ENCODE peak calls at places on chromosomes 12 and 14, in seven cellular contexts. One of them, this sample, is unnamed.

GRCh38 chr12:78490841-78491240 is 373.7 kb upstream of the SYT1 start:
- DNase-seq in IMR-90: peak; percentile 1
- DNase-seq in neural progenitor cell: no peak
- DNase-seq in OCI-LY7: no peak
- DNase-seq in hepatocyte: no peak
- DNase-seq in astrocyte: peak; percentile 74
- DNase-seq in lower lobe of right lung: no peak
- DNase-seq in this sample: no peak

GRCh38 chr14:74442757-74443156 is 16.7 kb upstream of the SYNDIG1L start:
- DNase-seq in astrocyte: no peak
- DNase-seq in IMR-90: no peak
- DNase-seq in OCI-LY7: no peak
- DNase-seq in lower lobe of right lung: no peak
- DNase-seq in hepatocyte: no peak
- DNase-seq in neural progenitor cell: no peak
- DNase-seq in this sample: no peak

GRCh38 chr14:96095581-96096476 is 56.7 kb downstream of the C14orf132 start:
- DNase-seq in OCI-LY7: no peak
- DNase-seq in neural progenitor cell: peak; percentile 41
- DNase-seq in lower lobe of right lung: no peak
- DNase-seq in hepatocyte: peak; percentile 82
- DNase-seq in IMR-90: peak; percentile 92
- DNase-seq in astrocyte: peak; percentile 64
- DNase-seq in this sample: peak; percentile 76

GRCh38 chr12:25254271-25254880 is 3.6 kb upstream of the KRAS start:
- DNase-seq in OCI-LY7: no peak
- DNase-seq in neural progenitor cell: no peak
- DNase-seq in astrocyte: peak; percentile 36
- DNase-seq in hepatocyte: no peak
- DNase-seq in IMR-90: peak; percentile 44
- DNase-seq in lower lobe of right lung: no peak
- DNase-seq in this sample: peak; percentile 40

GRCh38 chr12:67925077-67925476 is 64.2 kb upstream of the IFNG-AS1 start:
- DNase-seq in neural progenitor cell: no peak
- DNase-seq in astrocyte: peak; percentile 63
- DNase-seq in IMR-90: no peak
- DNase-seq in lower lobe of right lung: no peak
- DNase-seq in hepatocyte: no peak
- DNase-seq in OCI-LY7: no peak
- DNase-seq in this sample: no peak

GRCh38 chr12:64625243-64626077 is 15.2 kb downstream of the RASSF3 start:
- DNase-seq in astrocyte: peak; percentile 89
- DNase-seq in IMR-90: peak; percentile 94
- DNase-seq in lower lobe of right lung: no peak
- DNase-seq in neural progenitor cell: no peak
- DNase-seq in OCI-LY7: peak; percentile 54
- DNase-seq in hepatocyte: peak; percentile 81
- DNase-seq in this sample: peak; percentile 84

GRCh38 chr14:52146504-52146903 is 77.6 kb upstream of the NID2 start:
- DNase-seq in lower lobe of right lung: no peak
- DNase-seq in hepatocyte: no peak
- DNase-seq in neural progenitor cell: no peak
- DNase-seq in IMR-90: no peak
- DNase-seq in OCI-LY7: no peak
- DNase-seq in astrocyte: no peak
- DNase-seq in this sample: no peak

GRCh38 chr12:3054993-3055711 is 22.0 kb upstream of the TSPAN9 start:
- DNase-seq in hepatocyte: no peak
- DNase-seq in astrocyte: no peak
- DNase-seq in IMR-90: no peak
- DNase-seq in OCI-LY7: no peak
- DNase-seq in lower lobe of right lung: no peak
- DNase-seq in neural progenitor cell: no peak
- DNase-seq in this sample: no peak

GRCh38 chr12:125079943-125080645 is 14.9 kb downstream of the AACS start:
- DNase-seq in IMR-90: no peak
- DNase-seq in lower lobe of right lung: peak; percentile 68
- DNase-seq in OCI-LY7: no peak
- DNase-seq in hepatocyte: peak; percentile 39
- DNase-seq in neural progenitor cell: no peak
- DNase-seq in astrocyte: no peak
- DNase-seq in this sample: no peak

GRCh38 chr14:22428681-22429315 is 160.2 kb downstream of the DAD1 start:
- DNase-seq in OCI-LY7: no peak
- DNase-seq in astrocyte: peak; percentile 62
- DNase-seq in hepatocyte: no peak
- DNase-seq in IMR-90: peak; percentile 22
- DNase-seq in neural progenitor cell: no peak
- DNase-seq in lower lobe of right lung: no peak
- DNase-seq in this sample: peak; percentile 59

GRCh38 chr12:46108721-46109120 is 118.3 kb upstream of the SCAF11 start:
- DNase-seq in lower lobe of right lung: no peak
- DNase-seq in hepatocyte: no peak
- DNase-seq in astrocyte: no peak
- DNase-seq in IMR-90: no peak
- DNase-seq in neural progenitor cell: no peak
- DNase-seq in OCI-LY7: peak; percentile 91
- DNase-seq in this sample: no peak

GRCh38 chr12:45214739-45215418 is 1.0 kb upstream of the ANO6 start:
- DNase-seq in lower lobe of right lung: no peak
- DNase-seq in astrocyte: peak; percentile 23
- DNase-seq in hepatocyte: no peak
- DNase-seq in OCI-LY7: no peak
- DNase-seq in neural progenitor cell: no peak
- DNase-seq in IMR-90: peak; percentile 38
- DNase-seq in this sample: no peak

GRCh38 chr14:72736348-72736747 is 157.6 kb downstream of the DPF3 start:
- DNase-seq in OCI-LY7: no peak
- DNase-seq in neural progenitor cell: no peak
- DNase-seq in IMR-90: peak; percentile 83
- DNase-seq in lower lobe of right lung: no peak
- DNase-seq in astrocyte: peak; percentile 91
- DNase-seq in hepatocyte: no peak
- DNase-seq in this sample: peak; percentile 78

GRCh38 chr12:79657136-79657535 is 33.6 kb downstream of the PAWR start:
- DNase-seq in OCI-LY7: no peak
- DNase-seq in hepatocyte: no peak
- DNase-seq in astrocyte: no peak
- DNase-seq in IMR-90: no peak
- DNase-seq in lower lobe of right lung: no peak
- DNase-seq in neural progenitor cell: no peak
- DNase-seq in this sample: no peak

GRCh38 chr14:95195031-95195430 is 37.7 kb upstream of the DICER1 start:
- DNase-seq in OCI-LY7: no peak
- DNase-seq in hepatocyte: no peak
- DNase-seq in lower lobe of right lung: no peak
- DNase-seq in neural progenitor cell: no peak
- DNase-seq in IMR-90: no peak
- DNase-seq in astrocyte: no peak
- DNase-seq in this sample: no peak

GRCh38 chr14:77549451-77549850 is 50.8 kb upstream of the ISM2 start:
- DNase-seq in neural progenitor cell: peak; percentile 27
- DNase-seq in IMR-90: no peak
- DNase-seq in hepatocyte: no peak
- DNase-seq in astrocyte: no peak
- DNase-seq in lower lobe of right lung: no peak
- DNase-seq in OCI-LY7: no peak
- DNase-seq in this sample: peak; percentile 23

GRCh38 chr12:62834406-62834805 is 100.5 kb downstream of the PPM1H start:
- DNase-seq in astrocyte: no peak
- DNase-seq in neural progenitor cell: no peak
- DNase-seq in hepatocyte: no peak
- DNase-seq in IMR-90: no peak
- DNase-seq in lower lobe of right lung: no peak
- DNase-seq in OCI-LY7: no peak
- DNase-seq in this sample: no peak

GRCh38 chr12:12357697-12358476 is 1.0 kb downstream of the BORCS5 start:
- DNase-seq in astrocyte: no peak
- DNase-seq in neural progenitor cell: no peak
- DNase-seq in IMR-90: peak; percentile 34
- DNase-seq in OCI-LY7: peak; percentile 46
- DNase-seq in hepatocyte: no peak
- DNase-seq in lower lobe of right lung: no peak
- DNase-seq in this sample: peak; percentile 22

GRCh38 chr14:61476737-61477410 is 155.5 kb downstream of the PRKCH start:
- DNase-seq in astrocyte: peak; percentile 95
- DNase-seq in lower lobe of right lung: no peak
- DNase-seq in IMR-90: peak; percentile 99
- DNase-seq in OCI-LY7: peak; percentile 90
- DNase-seq in hepatocyte: peak; percentile 47
- DNase-seq in neural progenitor cell: no peak
- DNase-seq in this sample: peak; percentile 97

DNA sequence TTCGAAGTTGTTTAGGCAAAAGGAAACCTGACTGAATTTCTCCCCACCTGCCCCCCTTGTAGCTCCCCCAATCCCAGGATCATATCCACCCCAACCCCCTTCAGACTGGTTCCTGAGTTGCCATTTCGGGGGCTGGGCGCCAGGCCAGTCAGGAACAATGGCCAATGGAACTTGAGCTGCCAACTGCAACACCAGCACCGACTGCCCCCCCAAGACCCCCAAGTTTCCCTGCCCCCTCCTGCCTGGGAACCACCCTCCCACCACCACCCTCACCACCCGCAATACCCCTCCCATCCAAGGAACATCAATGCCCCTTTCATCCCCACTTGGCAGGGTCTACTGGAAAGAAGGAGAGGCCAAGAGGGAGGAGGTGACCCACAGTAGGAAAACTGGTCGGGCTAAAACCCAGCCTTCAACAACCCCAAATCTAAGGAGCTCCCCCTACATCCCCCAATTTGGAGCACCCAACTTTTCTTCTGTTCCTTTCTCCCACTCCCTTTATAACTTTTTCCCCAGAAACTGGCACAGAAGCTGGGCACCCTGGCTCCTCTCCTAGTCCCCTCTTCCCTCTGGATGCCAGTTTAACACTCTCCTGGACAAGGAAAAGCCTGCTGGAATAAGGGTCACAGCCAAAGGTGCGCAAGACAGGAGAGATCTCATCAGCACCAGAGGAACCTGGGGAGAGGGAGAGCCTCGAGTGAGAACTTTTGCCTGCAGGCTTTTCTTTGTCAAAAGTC is 1.6 kb upstream of the NDRG2 start:
- DNase-seq in hepatocyte: no peak
- DNase-seq in OCI-LY7: no peak
- DNase-seq in neural progenitor cell: no peak
- DNase-seq in IMR-90: no peak
- DNase-seq in lower lobe of right lung: no peak
- DNase-seq in astrocyte: no peak
- DNase-seq in this sample: no peak
- H3K27ac ChIP-seq in hepatocyte: peak overlapping the region; percentile 82
- H3K27ac ChIP-seq in OCI-LY7: no peak overlapping the region
- H3K27ac ChIP-seq in neural progenitor cell: no peak overlapping the region
- H3K27ac ChIP-seq in IMR-90: no peak overlapping the region
- H3K27ac ChIP-seq in lower lobe of right lung: peak overlapping the region; percentile 85
- H3K27ac ChIP-seq in astrocyte: no peak overlapping the region
- H3K27ac ChIP-seq in this sample: no peak overlapping the region

GRCh38 chr12:57765003-57765697 is 1.7 kb downstream of the CYP27B1 start:
- DNase-seq in lower lobe of right lung: peak; percentile 63
- DNase-seq in neural progenitor cell: peak; percentile 73
- DNase-seq in IMR-90: peak; percentile 17
- DNase-seq in astrocyte: no peak
- DNase-seq in OCI-LY7: no peak
- DNase-seq in hepatocyte: peak; percentile 50
- DNase-seq in this sample: no peak

GRCh38 chr12:57766464-57767311 is at the start of gene CYP27B1:
- DNase-seq in IMR-90: peak; percentile 7
- DNase-seq in hepatocyte: no peak
- DNase-seq in lower lobe of right lung: peak; percentile 64
- DNase-seq in astrocyte: no peak
- DNase-seq in neural progenitor cell: peak; percentile 79
- DNase-seq in OCI-LY7: no peak
- DNase-seq in this sample: no peak

GRCh38 chr12:57763881-57764661 is 2.8 kb downstream of the CYP27B1 start:
- DNase-seq in IMR-90: no peak
- DNase-seq in OCI-LY7: no peak
- DNase-seq in hepatocyte: no peak
- DNase-seq in neural progenitor cell: no peak
- DNase-seq in astrocyte: no peak
- DNase-seq in lower lobe of right lung: no peak
- DNase-seq in this sample: no peak

GRCh38 chr12:57765698-57766463 is 997 bp downstream of the CYP27B1 start:
- DNase-seq in hepatocyte: no peak
- DNase-seq in neural progenitor cell: no peak
- DNase-seq in OCI-LY7: no peak
- DNase-seq in lower lobe of right lung: no peak
- DNase-seq in IMR-90: no peak
- DNase-seq in astrocyte: no peak
- DNase-seq in this sample: no peak

GRCh38 chr12:57764662-57765002 is 2.2 kb downstream of the CYP27B1 start:
- DNase-seq in IMR-90: no peak
- DNase-seq in neural progenitor cell: no peak
- DNase-seq in hepatocyte: no peak
- DNase-seq in lower lobe of right lung: no peak
- DNase-seq in OCI-LY7: no peak
- DNase-seq in astrocyte: no peak
- DNase-seq in this sample: no peak
- H3K4me3 ChIP-seq in IMR-90: peak overlapping the region; percentile 35
- H3K4me3 ChIP-seq in neural progenitor cell: peak overlapping the region; percentile 44
- H3K4me3 ChIP-seq in hepatocyte: peak overlapping the region; percentile 45
- H3K4me3 ChIP-seq in lower lobe of right lung: peak overlapping the region; percentile 55
- H3K4me3 ChIP-seq in OCI-LY7: no peak overlapping the region
- H3K4me3 ChIP-seq in astrocyte: peak overlapping the region; percentile 44
- H3K4me3 ChIP-seq in this sample: peak overlapping the region; percentile 39

DNA sequence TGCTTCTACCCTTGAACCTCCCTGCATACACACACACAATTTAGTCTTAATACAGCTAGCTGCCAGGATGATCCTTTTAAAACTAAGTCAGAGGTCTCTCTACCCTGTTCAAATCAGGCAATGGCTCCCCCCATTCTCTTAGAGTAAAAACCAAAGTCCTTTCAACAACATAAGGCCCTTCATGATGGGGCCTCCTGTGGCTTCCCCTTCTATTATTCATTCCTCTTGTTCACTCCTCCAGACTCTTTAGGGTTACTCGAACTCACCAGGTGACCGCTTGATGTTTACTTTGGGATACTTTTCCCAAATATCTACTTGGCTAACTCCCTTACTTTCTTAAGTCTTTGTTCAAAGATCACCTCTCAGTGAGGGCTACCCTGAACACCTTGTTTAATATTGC is 30.4 kb downstream of the DENND5B start:
- DNase-seq in hepatocyte: no peak
- DNase-seq in astrocyte: no peak
- DNase-seq in neural progenitor cell: no peak
- DNase-seq in OCI-LY7: no peak
- DNase-seq in lower lobe of right lung: no peak
- DNase-seq in IMR-90: no peak
- DNase-seq in this sample: no peak
- TF ChIP-seq CTCF in hepatocyte: no peak
- TF ChIP-seq CTCF in astrocyte: no peak
- TF ChIP-seq CTCF in neural progenitor cell: no peak
- TF ChIP-seq CTCF in OCI-LY7: no peak
- TF ChIP-seq CTCF in lower lobe of right lung: no peak
- TF ChIP-seq CTCF in IMR-90: no peak
- TF ChIP-seq CTCF in this sample: no peak

DNA sequence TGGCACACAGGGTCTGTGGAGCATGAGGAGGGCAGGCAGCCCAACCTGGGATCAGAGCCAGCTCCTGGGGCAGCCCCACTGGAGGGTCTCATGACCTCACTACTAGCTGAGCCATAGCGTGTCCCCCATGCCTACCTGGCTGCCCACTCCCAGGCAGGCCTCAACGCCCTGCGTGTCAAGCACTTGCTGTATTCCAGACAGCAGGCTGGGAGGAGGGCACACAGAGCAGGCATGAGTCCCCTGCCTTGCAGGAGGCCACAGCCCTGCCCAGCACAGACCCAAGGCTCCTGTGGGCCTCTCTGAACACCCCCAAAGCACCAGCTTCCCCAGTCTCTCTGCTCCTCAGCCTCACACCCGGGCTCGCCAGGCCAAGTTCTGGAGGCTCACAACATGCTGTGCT is 64.0 kb downstream of the IQSEC3 start:
- DNase-seq in lower lobe of right lung: no peak
- DNase-seq in astrocyte: no peak
- DNase-seq in hepatocyte: no peak
- DNase-seq in OCI-LY7: no peak
- DNase-seq in IMR-90: no peak
- DNase-seq in neural progenitor cell: no peak
- DNase-seq in this sample: no peak
- H3K27ac ChIP-seq in lower lobe of right lung: no peak overlapping the region
- H3K27ac ChIP-seq in astrocyte: no peak overlapping the region
- H3K27ac ChIP-seq in hepatocyte: no peak overlapping the region
- H3K27ac ChIP-seq in OCI-LY7: no peak overlapping the region
- H3K27ac ChIP-seq in IMR-90: no peak overlapping the region
- H3K27ac ChIP-seq in neural progenitor cell: no peak overlapping the region
- H3K27ac ChIP-seq in this sample: no peak overlapping the region

This sample was measured in brain microvascular endothelial cell.